ENCODE peak calls at places on chromosome 4, in six cellular contexts. K is caudate nucleus, O is ascending aorta, V is left lung, T is heart right ventricle, C is pancreas. B is an unnamed sample.

GRCh38 chr4:142728209-142728608 is 117.9 kb downstream of the INPP4B start:
- DNase-seq in K (no peak), C (no peak), T (no peak), O (no peak), V (no peak), B (no peak)

GRCh38 chr4:16443504-16444088 is 217.3 kb upstream of the TAPT1 start:
- DNase-seq in T (peak), C (no peak), V (no peak), O (no peak), K (no peak), B (no peak)

GRCh38 chr4:154526151-154526550 is 24.0 kb downstream of the PLRG1 start:
- DNase-seq in C (no peak), V (no peak), T (no peak), K (no peak), O (no peak), B (no peak)

GRCh38 chr4:108001540-108001939 is 11.9 kb downstream of the HADH start:
- DNase-seq in T (no peak), C (no peak), V (no peak), O (no peak), K (no peak), B (no peak)

GRCh38 chr4:80184791-80185756 is 12.2 kb upstream of the PRDM8 start:
- DNase-seq in T (no peak), C (no peak), K (no peak), V (no peak), O (no peak), B (no peak)

GRCh38 chr4:19982556-19982955 is 269.1 kb upstream of the SLIT2 start:
- DNase-seq in C (no peak), O (no peak), K (no peak), V (no peak), T (no peak), B (no peak)

GRCh38 chr4:102454981-102455690 is 46.0 kb upstream of the NFKB1 start:
- DNase-seq in K (no peak), T (no peak), O (no peak), V (no peak), C (no peak), B (no peak)

GRCh38 chr4:74613266-74613665 is 168.3 kb downstream of the AREG start:
- DNase-seq in C (no peak), V (no peak), O (no peak), K (no peak), T (no peak), B (no peak)

GRCh38 chr4:118682928-118683327 is 2.3 kb upstream of the METTL14 start:
- DNase-seq in T (no peak), K (no peak), V (no peak), O (no peak), C (no peak), B (no peak)

GRCh38 chr4:119132306-119132705 is 3.3 kb upstream of the MYOZ2 start:
- DNase-seq in T (no peak), C (no peak), O (no peak), K (no peak), V (no peak), B (no peak)

GRCh38 chr4:103410401-103410800 is 212.3 kb upstream of the CENPE start:
- DNase-seq in T (no peak), V (no peak), C (no peak), K (no peak), O (no peak), B (no peak)

GRCh38 chr4:30763337-30763736 is 43.2 kb downstream of the PCDH7 start:
- DNase-seq in T (no peak), V (no peak), O (no peak), C (no peak), K (no peak), B (no peak)

GRCh38 chr4:92381640-92382039 is 77.9 kb downstream of the GRID2 start:
- DNase-seq in O (no peak), C (no peak), K (no peak), V (no peak), T (no peak), B (no peak)

GRCh38 chr4:58413849-58414248 is 1303.7 kb upstream of the IGFBP7 start:
- DNase-seq in C (no peak), O (no peak), T (no peak), K (no peak), V (no peak), B (no peak)

GRCh38 chr4:21901831-21902230 is 46.7 kb downstream of the KCNIP4 start:
- DNase-seq in K (no peak), C (no peak), V (no peak), T (no peak), O (no peak), B (no peak)

GRCh38 chr4:76952631-76953587 is 3.4 kb downstream of the SEPTIN11 start:
- DNase-seq in K (no peak), C (no peak), O (no peak), V (no peak), T (no peak), B (no peak)

GRCh38 chr4:152234571-152234970 is 301.3 kb downstream of the FBXW7 start:
- DNase-seq in K (no peak), V (no peak), O (no peak), C (no peak), T (no peak), B (no peak)

GRCh38 chr4:86261634-86262033 is 98.2 kb downstream of the MAPK10 start:
- DNase-seq in O (no peak), T (no peak), V (no peak), K (no peak), C (no peak), B (no peak)

GRCh38 chr4:94528792-94529451 is 77.2 kb downstream of the PDLIM5 start:
- DNase-seq in T (no peak), C (no peak), V (no peak), O (no peak), K (no peak), B (no peak)

GRCh38 chr4:128553665-128554515 is 255.6 kb upstream of the JADE1 start:
- DNase-seq in T (no peak), V (no peak), O (no peak), K (no peak), C (no peak), B (no peak)
- H3K27ac ChIP-seq in T (peak), V (peak), O (peak), K (no peak), C (peak), B (no peak)

GRCh38 chr4:38683265-38683664 is 19.3 kb downstream of the KLF3 start:
- DNase-seq in K (no peak), O (no peak), V (no peak), C (no peak), T (no peak), B (no peak)
- H3K27ac ChIP-seq in K (no peak), O (no peak), V (no peak), C (peak), T (no peak), B (no peak)

DNA sequence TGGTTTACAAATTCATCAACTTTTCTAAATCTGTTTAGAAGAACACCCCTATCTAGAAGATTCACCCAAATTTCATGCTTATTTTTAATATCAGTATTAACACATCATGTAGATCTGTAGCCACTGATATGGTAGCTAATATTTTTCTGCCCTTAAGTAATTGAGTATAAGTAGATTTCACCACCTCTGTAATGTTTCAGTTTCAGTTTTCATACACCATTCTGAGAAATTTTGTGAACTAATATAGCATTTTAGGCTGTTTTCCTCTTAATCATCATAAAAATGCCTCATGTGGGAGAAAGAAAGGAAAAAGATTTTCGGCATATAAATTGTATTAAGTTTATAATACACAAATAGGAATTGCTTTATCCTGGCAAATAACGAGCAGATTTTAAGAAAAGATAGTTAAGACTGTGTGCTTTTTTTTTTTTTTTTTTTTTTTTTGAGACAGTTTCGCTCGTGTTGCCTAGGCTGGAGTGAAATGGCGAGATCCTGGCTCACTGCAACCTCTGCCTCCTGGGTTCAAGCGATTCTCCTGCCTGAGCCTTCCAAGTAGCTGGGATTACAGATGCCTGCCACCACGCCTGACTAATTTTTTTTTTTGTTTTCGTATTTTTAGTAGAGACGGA is 21.4 kb upstream of the RBPJ start:
- DNase-seq in K (no peak), O (no peak), V (no peak), T (no peak), C (no peak), B (no peak)
- H3K27ac ChIP-seq in K (no peak), O (no peak), V (no peak), T (no peak), C (no peak), B (no peak)

GRCh38 chr4:37451646-37452045 is 207.1 kb downstream of the NWD2 start:
- DNase-seq in V (no peak), C (no peak), T (no peak), O (no peak), K (no peak), B (no peak)

GRCh38 chr4:37454263-37454800 is 209.8 kb downstream of the NWD2 start:
- DNase-seq in C (no peak), O (no peak), V (no peak), T (no peak), K (no peak), B (no peak)

GRCh38 chr4:37453004-37453360 is 208.4 kb downstream of the NWD2 start:
- DNase-seq in T (peak), V (no peak), C (no peak), O (no peak), K (peak), B (no peak)

GRCh38 chr4:37453361-37454262 is 209.1 kb downstream of the NWD2 start:
- DNase-seq in T (peak), V (peak), C (peak), K (peak), O (no peak), B (peak)

GRCh38 chr4:37455301-37456062 is 210.9 kb downstream of the NWD2 start:
- DNase-seq in O (no peak), V (no peak), C (peak), T (no peak), K (no peak), B (no peak)
- H3K27ac ChIP-seq in O (no peak), V (peak), C (peak), T (no peak), K (no peak), B (no peak)

DNA sequence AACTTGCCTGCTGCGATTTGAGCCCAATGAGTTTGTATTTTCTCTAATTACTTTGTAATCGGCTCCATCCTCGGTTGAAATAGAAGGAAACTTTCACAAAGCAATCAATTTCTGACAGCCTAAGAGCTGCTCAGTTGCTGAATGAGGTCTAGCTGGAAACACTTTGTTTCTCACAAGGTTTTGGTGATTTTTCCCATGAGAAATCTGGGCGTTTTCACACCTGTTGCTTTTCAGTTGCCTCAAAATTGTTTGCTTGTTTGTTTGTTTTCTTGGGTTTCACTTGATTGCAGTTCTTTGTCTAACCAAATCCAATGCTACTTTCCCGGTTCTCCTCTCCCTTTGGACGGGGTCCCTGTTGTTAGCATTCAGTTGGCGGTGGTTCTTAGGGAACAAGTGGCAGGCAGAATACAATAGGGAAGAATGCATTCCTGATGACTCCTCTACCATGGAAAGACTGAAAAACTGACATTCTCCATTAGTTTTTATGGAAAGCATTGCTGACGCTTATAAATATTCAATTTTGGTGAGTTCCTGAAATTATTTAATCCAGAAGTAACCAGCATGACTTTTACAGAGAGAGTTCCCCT is 135.5 kb downstream of the PALLD start:
- DNase-seq in O (no peak), K (no peak), V (no peak), C (no peak), T (no peak), B (no peak)
- H3K27ac ChIP-seq in O (peak), K (no peak), V (no peak), C (no peak), T (peak), B (no peak)

DNA sequence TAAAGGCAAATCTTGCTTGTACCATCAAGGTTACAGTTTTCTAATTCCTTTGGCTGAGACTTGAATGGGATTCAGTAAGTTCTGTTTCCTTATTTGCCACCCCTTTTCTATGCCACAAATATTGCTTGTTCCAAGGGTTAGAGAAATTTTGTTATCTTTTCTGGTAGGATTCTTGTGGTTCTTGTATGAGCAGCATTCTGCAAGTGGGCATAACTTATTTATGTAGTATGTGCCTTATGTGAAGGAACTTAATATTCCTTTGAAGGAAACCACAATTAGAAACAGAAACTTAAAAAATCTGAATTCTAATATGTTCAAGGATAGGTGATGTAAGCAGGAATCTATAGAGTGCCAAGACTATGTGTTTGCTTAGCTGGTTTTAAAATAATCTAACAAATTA is 53.1 kb upstream of the TSPAN5 start:
- DNase-seq in C (no peak), K (no peak), O (no peak), V (no peak), T (no peak), B (no peak)
- H3K27ac ChIP-seq in C (no peak), K (no peak), O (no peak), V (no peak), T (no peak), B (no peak)

GRCh38 chr4:82705169-82705568 is 93.4 kb downstream of the SCD5 start:
- DNase-seq in O (no peak), T (no peak), K (no peak), C (no peak), V (no peak), B (no peak)

GRCh38 chr4:82704156-82704555 is 94.4 kb downstream of the SCD5 start:
- DNase-seq in K (no peak), T (no peak), V (no peak), C (no peak), O (no peak), B (no peak)

GRCh38 chr4:82708982-82709381 is 89.6 kb downstream of the SCD5 start:
- DNase-seq in V (no peak), C (no peak), O (no peak), K (no peak), T (no peak), B (no peak)

GRCh38 chr4:82706349-82707000 is 92.1 kb downstream of the SCD5 start:
- DNase-seq in K (no peak), C (no peak), T (no peak), V (no peak), O (no peak), B (no peak)

GRCh38 chr4:82705881-82706280 is 92.7 kb downstream of the SCD5 start:
- DNase-seq in T (no peak), C (no peak), O (no peak), V (no peak), K (no peak), B (no peak)
- H3K27ac ChIP-seq in T (no peak), C (peak), O (no peak), V (no peak), K (peak), B (no peak)

DNA sequence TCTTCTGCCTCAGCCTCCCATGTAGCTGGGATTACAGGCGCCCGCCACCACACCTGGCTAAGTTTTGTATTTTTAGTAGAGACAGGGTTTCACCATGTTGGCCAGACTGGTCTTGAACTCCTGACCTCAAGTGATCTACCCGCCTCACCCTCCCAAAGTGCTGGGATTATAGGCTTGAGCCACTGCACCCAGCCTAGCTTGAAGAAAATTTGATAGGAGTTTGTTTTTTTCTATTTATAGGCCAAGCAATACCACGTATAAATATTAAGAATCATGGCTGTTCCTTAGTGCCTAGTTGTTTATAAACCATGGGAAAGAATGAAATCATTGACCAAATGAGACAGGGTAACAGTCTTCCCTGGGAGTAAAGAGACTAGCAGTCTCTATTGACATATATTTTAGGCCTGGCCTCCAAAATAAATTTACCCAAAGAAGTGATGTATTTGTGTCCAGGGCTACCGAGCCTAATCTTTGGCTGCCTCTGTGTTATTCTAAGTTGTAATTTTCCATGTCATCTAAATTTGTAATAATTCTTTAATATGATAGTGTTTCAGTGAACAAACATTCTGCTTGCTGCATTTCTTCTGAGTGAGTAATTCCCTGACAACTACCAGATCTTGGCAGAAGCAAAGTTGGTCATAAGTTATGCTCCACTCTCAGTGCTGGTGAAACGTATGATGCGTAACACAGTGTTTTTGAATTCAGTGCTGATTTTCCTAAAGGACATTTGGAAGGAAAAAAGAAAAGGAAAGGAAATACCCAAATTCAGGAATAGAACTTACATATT is 10.3 kb downstream of the PKD2 start:
- DNase-seq in O (peak), T (peak), K (no peak), C (no peak), V (no peak), B (no peak)
- H3K27ac ChIP-seq in O (peak), T (peak), K (no peak), C (peak), V (peak), B (no peak)

GRCh38 chr4:8189551-8190466 is 9.3 kb upstream of the SH3TC1 start:
- DNase-seq in O (no peak), T (no peak), C (no peak), V (no peak), K (no peak), B (no peak)

GRCh38 chr4:8188085-8188484 is 11.0 kb upstream of the SH3TC1 start:
- DNase-seq in V (no peak), C (no peak), O (no peak), K (no peak), T (no peak), B (no peak)

GRCh38 chr4:8188743-8189550 is 10.1 kb upstream of the SH3TC1 start:
- DNase-seq in V (peak), K (peak), T (peak), C (peak), O (peak), B (no peak)

GRCh38 chr4:8192748-8193738 is 6.0 kb upstream of the SH3TC1 start:
- DNase-seq in T (peak), O (no peak), K (peak), V (peak), C (no peak), B (no peak)

GRCh38 chr4:8191136-8191747 is 7.8 kb upstream of the SH3TC1 start:
- DNase-seq in V (peak), O (peak), K (no peak), C (no peak), T (peak), B (peak)
- H3K27ac ChIP-seq in V (peak), O (peak), K (peak), C (peak), T (peak), B (peak)

GRCh38 chr4:25874641-25875040 is 11.9 kb upstream of the SEL1L3 start:
- DNase-seq in V (no peak), T (no peak), C (no peak), K (no peak), O (no peak), B (no peak)

GRCh38 chr4:25872851-25873631 is 10.3 kb upstream of the SEL1L3 start:
- DNase-seq in O (no peak), K (no peak), T (no peak), V (no peak), C (no peak), B (no peak)

GRCh38 chr4:25878676-25879075 is 15.9 kb upstream of the SEL1L3 start:
- DNase-seq in T (no peak), C (no peak), V (no peak), K (no peak), O (no peak), B (no peak)

GRCh38 chr4:25873632-25874129 is 10.9 kb upstream of the SEL1L3 start:
- DNase-seq in C (no peak), K (no peak), T (no peak), V (no peak), O (no peak), B (no peak)

DNA sequence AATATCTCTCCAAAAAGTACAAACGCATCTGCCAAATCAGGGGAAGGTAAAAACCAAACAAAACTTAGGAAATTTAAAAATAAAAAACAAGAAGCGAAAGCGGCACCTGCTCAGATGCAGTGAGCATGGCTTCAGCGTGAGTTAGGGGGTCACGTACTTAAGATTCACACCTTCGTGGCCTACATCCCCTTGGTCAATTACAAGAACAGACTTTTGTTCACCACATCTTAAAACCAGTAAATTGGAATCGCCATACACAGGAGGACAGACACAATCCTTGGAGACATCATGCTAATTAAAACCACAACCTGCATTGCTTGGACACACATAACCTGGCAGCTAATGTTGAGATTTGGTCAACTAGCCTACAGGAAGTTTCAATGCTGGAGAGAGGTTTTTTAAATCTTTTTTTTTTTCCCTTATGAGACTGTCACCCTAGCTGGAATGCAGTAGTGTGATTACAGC is 12.5 kb upstream of the SEL1L3 start:
- DNase-seq in O (no peak), T (no peak), V (no peak), K (no peak), C (no peak), B (no peak)
- H3K27ac ChIP-seq in O (no peak), T (no peak), V (no peak), K (no peak), C (no peak), B (no peak)

B was measured in substantia nigra.